ENCODE peak calls at places on chromosomes 5 and 9, in four cellular contexts. O, Z, T and Y are unnamed samples.

GRCh38 chr5:122182491-122182921 is 53.2 kb downstream of the ZNF474 start:
- DNase-seq in O (no peak), Z (no peak), T (no peak), Y (no peak)

GRCh38 chr5:138601444-138601843 is 26.2 kb upstream of the HSPA9 start:
- DNase-seq in O (no peak), Z (no peak), T (no peak), Y (no peak)

GRCh38 chr9:27732494-27732893 is 159.2 kb upstream of the C9orf72 start:
- DNase-seq in O (no peak), Z (no peak), T (no peak), Y (no peak)

GRCh38 chr5:125560476-125561225 is 814.2 kb upstream of the ZNF608 start:
- DNase-seq in O (no peak), Z (no peak), T (no peak), Y (no peak)

GRCh38 chr9:107999890-108000289 is 510.3 kb upstream of the KLF4 start:
- DNase-seq in O (no peak), Z (no peak), T (no peak), Y (peak; percentile 62)

GRCh38 chr9:12554636-12555035 is 138.5 kb upstream of the TYRP1 start:
- DNase-seq in O (no peak), Z (no peak), T (no peak), Y (no peak)

GRCh38 chr9:99352786-99353185 is 130.7 kb downstream of the SEC61B start:
- DNase-seq in O (no peak), Z (no peak), T (no peak), Y (no peak)

GRCh38 chr5:26323794-26324193 is 714.6 kb downstream of the CDH9 start:
- DNase-seq in O (no peak), Z (no peak), T (no peak), Y (no peak)

GRCh38 chr9:37156781-37157356 is 36.5 kb downstream of the ZCCHC7 start:
- DNase-seq in O (no peak), Z (no peak), T (no peak), Y (no peak)

GRCh38 chr9:93011114-93011513 is 47.4 kb upstream of the SUSD3 start:
- DNase-seq in O (no peak), Z (no peak), T (no peak), Y (no peak)

GRCh38 chr9:129958771-129959170 is 84.2 kb downstream of the FNBP1 start:
- DNase-seq in O (no peak), Z (no peak), T (no peak), Y (no peak)

GRCh38 chr5:103454774-103455173 is 107.8 kb downstream of the NUDT12 start:
- DNase-seq in O (no peak), Z (no peak), T (no peak), Y (no peak)

GRCh38 chr9:127955294-127956015 is 17.8 kb upstream of the DPM2 start:
- DNase-seq in O (peak; percentile 75), Z (peak; percentile 78), T (no peak), Y (peak; percentile 98)

GRCh38 chr9:84970432-84970831 is 300.9 kb downstream of the NTRK2 start:
- DNase-seq in O (no peak), Z (no peak), T (no peak), Y (no peak)

GRCh38 chr5:57626703-57627102 is 144.1 kb upstream of the ACTBL2 start:
- DNase-seq in O (no peak), Z (no peak), T (no peak), Y (no peak)

GRCh38 chr5:150497274-150497988 is 10.5 kb upstream of the NDST1 start:
- DNase-seq in O (no peak), Z (no peak), T (no peak), Y (peak; percentile 81)

DNA sequence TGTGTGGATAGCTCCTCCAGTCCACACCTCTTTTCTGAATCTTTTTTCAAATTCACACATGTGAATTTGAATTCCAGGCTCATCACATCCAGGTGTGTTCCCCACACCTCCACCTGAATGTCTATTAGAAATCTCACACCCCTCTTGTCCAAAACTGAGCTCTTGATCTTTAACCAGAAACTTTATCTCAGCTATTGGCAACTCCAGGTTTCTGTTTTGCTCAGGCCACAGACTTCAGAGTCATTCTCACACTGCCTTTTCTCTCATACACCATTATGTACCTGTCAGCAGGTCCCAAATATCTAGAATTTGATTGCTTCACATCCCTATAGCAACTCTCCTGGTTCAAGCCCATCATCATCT is 11.6 kb downstream of the NIPSNAP3B start:
- DNase-seq in O (no peak), Z (no peak), T (no peak), Y (no peak)
- TF ChIP-seq SP1 in O (no peak), Z (no peak), T (no peak), Y (no peak)

GRCh38 chr5:14706615-14707021 is 42.1 kb downstream of the OTULIN start:
- DNase-seq in O (no peak), Z (no peak), T (no peak), Y (no peak)
- TF ChIP-seq YY1 in O (no peak), Z (no peak), T (no peak), Y (no peak)

DNA sequence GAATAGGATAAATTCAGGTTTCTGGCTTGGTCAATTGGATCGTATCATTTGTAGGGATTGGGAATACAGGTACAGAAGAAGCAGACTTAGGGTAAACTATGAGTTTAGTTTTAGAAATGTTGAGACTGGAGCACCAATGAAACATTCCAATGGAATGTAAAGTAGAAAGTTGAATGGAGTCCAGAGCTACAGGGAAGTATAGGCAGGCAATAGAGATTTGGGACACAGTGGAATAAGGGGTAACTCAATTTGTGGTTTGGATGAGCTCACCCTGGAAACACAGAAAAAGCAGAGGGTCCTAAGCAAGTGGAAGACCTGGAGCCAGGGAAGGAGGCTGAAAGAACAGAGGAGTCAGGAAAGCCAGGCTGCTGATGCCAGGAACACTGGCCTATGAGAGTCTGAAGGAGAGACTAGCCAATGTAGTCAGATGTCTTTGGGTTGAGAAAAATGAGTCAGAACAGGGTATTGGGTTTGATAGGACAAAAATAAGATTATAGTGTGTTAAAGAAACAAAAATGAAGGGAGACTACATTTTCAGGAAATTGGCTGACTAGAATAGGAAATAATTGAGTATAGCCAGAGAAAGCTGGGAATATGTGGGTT is 72.8 kb downstream of the STARD4 start:
- DNase-seq in O (no peak), Z (no peak), T (no peak), Y (no peak)
- TF ChIP-seq SP1 in O (no peak), Z (no peak), T (no peak), Y (no peak)

GRCh38 chr5:65555266-65555665 is 7.7 kb downstream of the CENPK start:
- DNase-seq in O (no peak), Z (no peak), T (no peak), Y (no peak)
- TF ChIP-seq YY1 in O (no peak), Z (no peak), T (no peak), Y (no peak)

GRCh38 chr9:88536951-88537742 is 2.2 kb downstream of the NXNL2 start:
- DNase-seq in O (no peak), Z (no peak), T (no peak), Y (no peak)

GRCh38 chr9:88538311-88539085 is 3.5 kb downstream of the NXNL2 start:
- DNase-seq in O (no peak), Z (no peak), T (no peak), Y (no peak)

GRCh38 chr9:88539246-88539645 is 4.3 kb downstream of the NXNL2 start:
- DNase-seq in O (no peak), Z (no peak), T (no peak), Y (no peak)

GRCh38 chr9:88535932-88536324 is 950 bp downstream of the NXNL2 start:
- DNase-seq in O (no peak), Z (no peak), T (no peak), Y (no peak)

DNA sequence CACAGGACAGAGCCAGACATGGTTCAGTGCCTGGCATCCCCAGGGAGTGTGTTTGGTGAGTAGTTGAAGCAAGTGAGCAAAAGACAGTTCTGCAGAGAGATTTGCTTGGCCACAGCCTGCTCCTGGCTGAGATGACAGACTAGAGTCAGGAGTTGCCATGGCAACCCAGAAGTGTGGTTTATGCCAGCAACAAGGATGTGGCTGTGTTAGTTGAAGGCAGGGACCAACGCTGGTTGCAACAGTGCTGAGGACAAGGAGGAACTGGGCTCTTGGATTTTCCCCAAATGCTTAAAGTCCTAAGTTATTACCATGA is 2.7 kb downstream of the NXNL2 start:
- DNase-seq in O (no peak), Z (no peak), T (no peak), Y (no peak)
- TF ChIP-seq SP1 in O (no peak), Z (no peak), T (no peak), Y (no peak)

DNA sequence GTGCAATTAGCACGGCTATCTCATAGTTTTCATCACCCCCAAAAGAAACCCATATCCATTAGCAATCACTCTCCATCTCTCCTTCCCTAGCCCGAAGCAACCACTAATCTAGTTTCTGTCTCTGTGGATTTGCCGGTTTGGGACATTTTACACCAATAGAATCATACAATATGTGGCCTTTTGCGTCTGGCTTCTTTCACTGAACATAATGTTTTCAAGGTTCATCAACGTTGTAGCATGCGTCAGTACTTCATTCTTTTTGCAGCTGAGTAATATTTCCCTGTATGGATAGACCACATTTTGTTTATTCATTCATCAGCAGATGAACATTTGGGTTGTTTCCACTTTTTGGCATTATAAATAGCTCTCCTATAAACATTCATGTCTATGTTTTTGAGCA is 75.4 kb upstream of the TBC1D2 start:
- DNase-seq in O (no peak), Z (no peak), T (no peak), Y (no peak)
- TF ChIP-seq YY1 in O (no peak), Z (no peak), T (no peak), Y (no peak)

DNA sequence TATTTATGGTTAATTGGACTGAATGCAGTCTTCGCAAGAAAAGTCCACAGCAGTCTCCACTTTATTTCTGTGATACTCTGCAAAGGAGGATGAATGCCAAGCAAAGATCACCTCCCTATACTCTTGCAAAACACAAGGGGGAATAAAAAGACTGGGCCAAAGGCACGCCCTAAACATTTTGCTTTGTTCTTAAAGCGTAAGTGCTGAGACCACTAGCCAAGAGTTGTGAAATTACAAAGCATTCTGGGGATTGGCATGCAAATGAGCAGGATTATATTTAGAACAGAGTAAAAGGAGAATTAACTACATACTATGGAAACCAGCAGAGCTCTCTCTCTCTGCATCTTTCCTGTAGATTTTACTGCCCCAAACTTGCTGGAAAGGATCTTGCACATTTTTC is 54.5 kb downstream of the DPYSL3 start:
- DNase-seq in O (no peak), Z (no peak), T (no peak), Y (no peak)
- TF ChIP-seq SP1 in O (no peak), Z (no peak), T (no peak), Y (no peak)